ENCODE peak calls at places on chromosomes 16 and 17, in eight cellular contexts. V is trophoblast cell; B is gastrocnemius medialis; D is neural progenitor cell; F is left lung; P is left ventricle myocardium inferior; A is fibroblast of lung; N is CD8-positive, alpha-beta T cell. C is an unnamed sample. For H3K36me3 and H3K4me1, the result is how much of the 10 kb centered on the place peaks cover.

GRCh38 chr16:26830716-26831115 is 236.0 kb upstream of the C16orf82 start:
- DNase-seq in V (no peak), B (no peak), D (peak), F (no peak), P (no peak), A (no peak), N (no peak), C (no peak)

GRCh38 chr17:79874329-79874981 is 35.2 kb upstream of the CBX4 start:
- DNase-seq in V (peak), B (no peak), D (peak), F (no peak), P (no peak), A (peak), N (no peak), C (peak)

GRCh38 chr16:69581297-69581696 is 15.5 kb downstream of the NFAT5 start:
- DNase-seq in V (no peak), B (no peak), D (no peak), F (no peak), P (no peak), A (no peak), N (no peak), C (no peak)

GRCh38 chr17:64529221-64529620 is 22.4 kb downstream of the CEP95 start:
- DNase-seq in V (no peak), B (no peak), D (no peak), F (no peak), P (no peak), A (no peak), N (no peak), C (no peak)

GRCh38 chr17:64216385-64217248 is 46.4 kb downstream of the TEX2 start:
- DNase-seq in V (peak), B (peak), D (peak), F (no peak), P (peak), A (peak), N (no peak), C (peak)

GRCh38 chr16:23836404-23837291 is 865 bp downstream of the PRKCB start:
- DNase-seq in V (no peak), B (no peak), D (peak), F (peak), P (peak), A (no peak), N (peak), C (peak)

GRCh38 chr17:51739245-51739886 is 419.1 kb downstream of the CA10 start:
- DNase-seq in V (no peak), B (no peak), D (no peak), F (no peak), P (no peak), A (no peak), N (no peak), C (peak)

GRCh38 chr16:3058173-3059030 is 7.0 kb upstream of the IL32 start:
- DNase-seq in V (peak), B (no peak), D (peak), F (peak), P (peak), A (no peak), N (no peak), C (peak)

GRCh38 chr17:39598047-39598481 is 9.7 kb downstream of the NEUROD2 start:
- DNase-seq in V (no peak), B (no peak), D (no peak), F (no peak), P (no peak), A (no peak), N (no peak), C (peak)

GRCh38 chr16:5551909-5552308 is 454.3 kb upstream of the EEF2KMT start:
- DNase-seq in V (no peak), B (no peak), D (no peak), F (no peak), P (no peak), A (peak), N (no peak), C (no peak)

GRCh38 chr17:82428546-82428945 is 10.2 kb upstream of the OGFOD3 start:
- DNase-seq in V (no peak), B (no peak), D (no peak), F (peak), P (no peak), A (no peak), N (no peak), C (no peak)

GRCh38 chr17:55348749-55349354 is 72.8 kb downstream of the MMD start:
- DNase-seq in V (peak), B (peak), D (peak), F (no peak), P (no peak), A (peak), N (no peak), C (peak)

GRCh38 chr17:72466199-72466598 is 345.4 kb downstream of the SOX9 start:
- DNase-seq in V (peak), B (no peak), D (no peak), F (no peak), P (no peak), A (peak), N (no peak), C (no peak)

GRCh38 chr17:59845595-59846390 is 47.0 kb downstream of the TUBD1 start:
- DNase-seq in V (peak), B (peak), D (no peak), F (no peak), P (no peak), A (peak), N (no peak), C (peak)

GRCh38 chr17:17342242-17342945 is 39.2 kb downstream of the NT5M start:
- DNase-seq in V (no peak), B (no peak), D (no peak), F (peak), P (no peak), A (no peak), N (no peak), C (peak)

GRCh38 chr16:21277927-21278706 is at the start of gene CRYM:
- DNase-seq in V (peak), B (no peak), D (peak), F (peak), P (peak), A (no peak), N (no peak), C (peak)

GRCh38 chr16:87424260-87424659 is 32.1 kb downstream of the MAP1LC3B start:
- DNase-seq in V (no peak), B (no peak), D (peak), F (no peak), P (no peak), A (no peak), N (no peak), C (no peak)

GRCh38 chr16:51538707-51539604 is 387.9 kb upstream of the SALL1 start:
- DNase-seq in V (no peak), B (no peak), D (peak), F (no peak), P (no peak), A (peak), N (no peak), C (peak)

GRCh38 chr16:82671743-82672142 is 45.0 kb downstream of the CDH13 start:
- DNase-seq in V (no peak), B (no peak), D (peak), F (no peak), P (no peak), A (no peak), N (no peak), C (no peak)

GRCh38 chr16:70646260-70647241 is at the start of gene IL34:
- DNase-seq in V (peak), B (peak), D (no peak), F (no peak), P (no peak), A (peak), N (no peak), C (no peak)

GRCh38 chr16:8914098-8914497 is 31.9 kb downstream of the LITAFD start:
- DNase-seq in V (no peak), B (no peak), D (no peak), F (no peak), P (no peak), A (no peak), N (no peak), C (no peak)

GRCh38 chr16:8916541-8917225 is 34.5 kb downstream of the LITAFD start:
- DNase-seq in V (no peak), B (no peak), D (no peak), F (no peak), P (no peak), A (no peak), N (no peak), C (no peak)

GRCh38 chr16:8919089-8919933 is 37.2 kb downstream of the LITAFD start:
- DNase-seq in V (no peak), B (no peak), D (no peak), F (no peak), P (no peak), A (no peak), N (no peak), C (no peak)

GRCh38 chr16:8912793-8913192 is 30.6 kb downstream of the LITAFD start:
- DNase-seq in V (no peak), B (no peak), D (no peak), F (no peak), P (no peak), A (no peak), N (no peak), C (no peak)

DNA sequence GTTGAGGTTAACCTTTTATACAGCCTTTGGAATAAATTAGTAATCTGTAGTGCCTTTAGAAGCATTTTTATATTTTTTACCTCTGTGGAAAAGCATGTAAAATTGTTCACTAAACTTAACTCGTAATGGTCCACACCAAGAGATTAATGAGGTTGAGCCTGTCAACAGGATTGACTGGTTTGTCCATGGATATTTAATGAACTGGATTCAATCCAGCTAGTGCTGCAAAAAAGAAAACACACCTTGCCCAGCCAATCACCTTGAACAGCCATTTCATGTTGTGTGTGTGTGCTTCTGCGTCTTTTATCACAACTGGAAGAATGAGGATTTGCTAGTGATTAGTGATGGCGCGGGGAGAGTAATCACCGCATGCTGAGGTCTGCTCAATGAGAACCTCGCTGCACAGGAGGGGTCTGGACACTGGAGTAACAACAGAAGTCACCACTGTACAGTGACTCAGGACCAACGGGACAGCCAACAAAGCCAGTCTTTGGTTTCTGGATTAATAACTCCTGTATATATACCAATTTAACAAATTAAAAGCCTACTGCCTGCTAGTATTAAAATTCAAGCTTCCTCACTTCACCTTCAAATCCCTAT is 33.7 kb downstream of the LITAFD start:
- DNase-seq in V (no peak), B (no peak), D (peak), F (no peak), P (no peak), A (no peak), N (no peak), C (no peak)
- H3K36me3 ChIP-seq in V (under half), B (under half), D (under half), F (half or more), P (half or more), A (under half), N (under half), C (half or more)

DNA sequence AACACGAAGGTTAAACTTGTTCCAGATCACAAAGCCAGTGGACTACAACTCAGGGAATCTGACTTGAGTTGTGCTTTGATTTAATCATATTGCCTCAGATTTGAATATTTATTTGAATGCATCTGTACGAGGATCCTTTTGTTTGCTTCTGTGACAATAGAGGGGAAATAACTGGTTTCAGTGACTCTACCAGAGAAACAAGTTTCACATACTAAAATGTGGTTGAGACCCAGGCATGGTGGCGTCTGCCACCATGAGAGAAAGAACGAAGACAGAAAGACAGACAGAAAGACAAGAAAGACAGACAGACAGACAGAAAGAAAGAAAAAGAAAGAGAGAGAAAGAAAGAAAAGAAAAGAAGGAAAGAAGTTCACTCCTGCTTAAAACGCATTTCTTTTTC is 24.0 kb downstream of the YWHAE start:
- DNase-seq in V (no peak), B (no peak), D (no peak), F (no peak), P (no peak), A (no peak), N (no peak), C (no peak)
- H3K4me1 ChIP-seq in V (under half), B (half or more), D (under half), F (half or more), P (half or more), A (under half), N (half or more), C (under half)

GRCh38 chr17:34249497-34249877 is 5.6 kb upstream of the CCL2 start:
- DNase-seq in V (peak), B (peak), D (no peak), F (no peak), P (peak), A (no peak), N (no peak), C (no peak)
- H3K27ac ChIP-seq in V (no peak), B (no peak), D (no peak), F (peak), P (peak), A (peak), N (no peak), C (no peak)

GRCh38 chr16:89338863-89339262 is 121.4 kb downstream of the ZNF778 start:
- DNase-seq in V (no peak), B (no peak), D (no peak), F (no peak), P (no peak), A (no peak), N (no peak), C (no peak)
- H3K36me3 ChIP-seq in V (under half), B (under half), D (under half), F (under half), P (under half), A (under half), N (under half), C (under half)

GRCh38 chr16:88908307-88908706 is 41.8 kb upstream of the PABPN1L start:
- DNase-seq in V (no peak), B (no peak), D (no peak), F (no peak), P (peak), A (no peak), N (no peak), C (no peak)
- H3K4me1 ChIP-seq in V (under half), B (under half), D (under half), F (under half), P (half or more), A (under half), N (under half), C (under half)

GRCh38 chr17:75228847-75229246 is 23.4 kb downstream of the NUP85 start:
- DNase-seq in V (no peak), B (no peak), D (no peak), F (no peak), P (no peak), A (no peak), N (no peak), C (no peak)
- H3K27ac ChIP-seq in V (no peak), B (no peak), D (no peak), F (peak), P (peak), A (no peak), N (no peak), C (no peak)

DNA sequence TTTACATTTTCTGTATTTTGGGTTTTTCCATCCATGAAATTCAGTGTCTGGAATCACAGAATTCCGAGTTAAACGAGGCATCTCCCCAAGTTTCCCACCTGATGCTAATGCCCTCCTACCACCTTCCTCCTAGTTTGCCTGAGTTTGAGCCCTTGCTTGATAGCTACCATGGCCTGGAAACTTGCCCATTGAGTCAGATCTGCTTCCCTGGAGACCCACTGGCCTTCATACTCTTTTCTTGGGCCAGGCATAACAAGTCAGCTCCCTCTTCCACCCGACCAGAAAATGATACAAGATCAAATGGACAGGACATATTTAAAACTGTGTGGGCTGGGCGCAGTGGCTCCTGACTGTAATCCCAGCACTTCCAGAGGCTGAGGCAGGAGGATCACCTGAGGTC is 10.2 kb downstream of the SETD1A start:
- DNase-seq in V (no peak), B (no peak), D (no peak), F (no peak), P (no peak), A (no peak), N (no peak), C (no peak)
- H3K36me3 ChIP-seq in V (half or more), B (under half), D (under half), F (half or more), P (half or more), A (under half), N (half or more), C (half or more)

GRCh38 chr16:19858654-19859018 is 26.0 kb downstream of the GPRC5B start:
- DNase-seq in V (no peak), B (no peak), D (no peak), F (no peak), P (no peak), A (no peak), N (no peak), C (no peak)

GRCh38 chr16:19856120-19856519 is 28.5 kb downstream of the GPRC5B start:
- DNase-seq in V (no peak), B (no peak), D (no peak), F (no peak), P (no peak), A (no peak), N (no peak), C (no peak)

GRCh38 chr16:19858006-19858653 is 26.5 kb downstream of the GPRC5B start:
- DNase-seq in V (peak), B (no peak), D (no peak), F (no peak), P (no peak), A (peak), N (no peak), C (no peak)

GRCh38 chr16:19859166-19859565 is 25.5 kb downstream of the GPRC5B start:
- DNase-seq in V (peak), B (no peak), D (no peak), F (no peak), P (no peak), A (no peak), N (no peak), C (no peak)

DNA sequence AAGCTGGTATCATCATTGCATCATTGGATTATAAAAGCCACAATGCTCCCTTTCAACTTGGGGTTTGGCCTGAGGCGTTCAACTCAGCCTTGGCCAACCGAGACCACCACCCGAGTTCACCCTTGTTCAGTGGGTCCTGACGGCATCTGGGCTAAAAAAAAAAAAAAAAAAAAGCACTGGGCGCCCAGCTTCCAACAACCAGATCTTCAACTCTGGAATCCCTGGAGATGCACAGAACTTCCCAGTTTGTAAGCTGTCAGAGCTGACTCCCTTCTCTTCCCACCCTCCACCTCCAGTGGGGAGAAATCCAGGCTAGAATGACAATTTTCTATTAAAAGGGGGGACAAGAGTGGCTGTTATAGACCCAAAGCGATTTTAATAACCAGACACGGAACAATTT is 27.1 kb downstream of the GPRC5B start:
- DNase-seq in V (no peak), B (no peak), D (no peak), F (no peak), P (no peak), A (no peak), N (no peak), C (no peak)
- H3K4me1 ChIP-seq in V (under half), B (under half), D (half or more), F (under half), P (under half), A (under half), N (under half), C (under half)

DNA sequence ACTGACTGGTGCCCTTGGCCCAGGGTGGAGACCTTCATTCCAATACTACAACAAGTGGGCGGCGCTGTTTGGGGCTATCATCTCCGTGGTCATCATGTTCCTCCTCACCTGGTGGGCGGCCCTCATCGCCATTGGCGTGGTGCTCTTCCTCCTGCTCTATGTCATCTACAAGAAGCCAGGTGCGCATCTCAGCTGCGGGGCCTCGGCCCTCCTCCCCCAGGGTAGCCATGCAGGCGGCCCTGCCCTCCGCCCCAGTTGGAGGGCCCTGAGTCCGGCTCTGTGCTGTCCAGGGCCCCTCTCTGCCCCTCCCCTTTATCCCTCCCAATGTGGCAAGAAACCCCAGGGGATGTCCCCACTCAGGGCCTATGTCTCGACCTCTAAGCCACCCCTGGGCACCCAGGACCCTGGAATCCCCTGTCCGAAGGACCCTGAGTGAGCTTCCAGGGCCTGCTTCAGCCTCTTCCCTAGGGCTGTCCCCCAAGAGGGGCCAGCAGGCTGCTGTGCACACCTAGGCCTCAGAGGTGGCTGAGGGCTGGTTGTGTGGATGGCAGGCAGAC is 19.1 kb downstream of the SLC12A3 start:
- DNase-seq in V (no peak), B (no peak), D (no peak), F (no peak), P (no peak), A (no peak), N (no peak), C (peak)
- H3K27ac ChIP-seq in V (no peak), B (no peak), D (no peak), F (no peak), P (no peak), A (no peak), N (no peak), C (no peak)

DNA sequence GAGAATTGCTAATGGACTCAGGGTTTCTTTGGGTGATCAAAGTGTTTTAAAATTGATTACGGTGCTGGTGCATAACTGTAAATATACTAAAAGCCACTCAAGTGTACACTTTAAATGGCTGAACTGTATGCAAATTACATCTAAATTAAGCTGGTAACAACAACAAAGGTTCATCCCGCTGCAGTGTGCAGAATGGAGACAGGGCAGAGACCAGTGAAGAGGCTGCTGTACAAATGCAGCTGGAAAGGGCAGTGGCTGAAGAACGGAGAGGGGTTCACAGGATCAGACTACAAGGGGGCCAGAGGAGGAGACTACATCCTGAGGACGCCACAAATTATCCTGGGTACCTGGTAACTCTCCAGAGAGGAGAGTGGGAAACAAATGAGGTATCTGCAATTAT is 9.0 kb upstream of the ITGAE start:
- DNase-seq in V (no peak), B (no peak), D (no peak), F (no peak), P (no peak), A (no peak), N (no peak), C (no peak)
- H3K36me3 ChIP-seq in V (half or more), B (under half), D (under half), F (half or more), P (half or more), A (under half), N (under half), C (half or more)